ENCODE peak calls at places on chromosomes 12 and 14, in four cellular contexts. D is GM12878, E is HL-60, Z is K562. C is an unnamed sample.

GRCh38 chr14:50318031-50318626 is 6.0 kb downstream of the DMAC2L start:
- DNase-seq in D (no peak), E (no peak), Z (peak), C (no peak)

GRCh38 chr14:28407931-28408330 is 358.7 kb upstream of the FOXG1 start:
- DNase-seq in D (no peak), E (no peak), Z (no peak), C (no peak)

GRCh38 chr14:51554339-51554920 is 97.3 kb upstream of the FRMD6 start:
- DNase-seq in D (no peak), E (no peak), Z (no peak), C (no peak)

GRCh38 chr14:93800038-93800937 is 12.0 kb upstream of the PRIMA1 start:
- DNase-seq in D (no peak), E (no peak), Z (no peak), C (no peak)

GRCh38 chr12:56520025-56520810 is 1.4 kb upstream of the RBMS2 start:
- DNase-seq in D (no peak), E (no peak), Z (no peak), C (no peak)

GRCh38 chr14:43135877-43136411 is 1371.1 kb downstream of the FSCB start:
- DNase-seq in D (no peak), E (no peak), Z (no peak), C (no peak)

GRCh38 chr12:45343269-45344051 is 127.6 kb downstream of the ANO6 start:
- DNase-seq in D (no peak), E (no peak), Z (peak), C (no peak)

GRCh38 chr14:68947802-68948201 is 31.3 kb downstream of the ACTN1 start:
- DNase-seq in D (no peak), E (peak), Z (no peak), C (no peak)

GRCh38 chr14:23398348-23398747 is 9.7 kb downstream of the MYH6 start:
- DNase-seq in D (no peak), E (no peak), Z (no peak), C (no peak)

GRCh38 chr12:54522213-54522612 is 24.7 kb downstream of the NCKAP1L start:
- DNase-seq in D (no peak), E (no peak), Z (no peak), C (no peak)

GRCh38 chr12:58764100-58764953 is 156.0 kb downstream of the LRIG3 start:
- DNase-seq in D (no peak), E (no peak), Z (no peak), C (no peak)

GRCh38 chr12:71252473-71252872 is 94.7 kb upstream of the TSPAN8 start:
- DNase-seq in D (no peak), E (no peak), Z (no peak), C (no peak)

GRCh38 chr12:72102150-72102549 is 163.5 kb downstream of the TPH2 start:
- DNase-seq in D (no peak), E (no peak), Z (no peak), C (no peak)

GRCh38 chr14:27392153-27392552 is 794.3 kb upstream of the NOVA1 start:
- DNase-seq in D (no peak), E (no peak), Z (no peak), C (no peak)

GRCh38 chr12:58025431-58025830 is 84.1 kb downstream of the ATP23 start:
- DNase-seq in D (no peak), E (no peak), Z (no peak), C (no peak)

GRCh38 chr12:121400332-121401139 is 618 bp downstream of the RNF34 start:
- DNase-seq in D (peak), E (no peak), Z (peak), C (peak)

GRCh38 chr14:37018571-37019240 is 153.7 kb downstream of the SLC25A21 start:
- DNase-seq in D (no peak), E (no peak), Z (no peak), C (no peak)

GRCh38 chr12:48716493-48717251 is at the start of gene CCNT1:
- DNase-seq in D (peak), E (peak), Z (peak), C (peak)

GRCh38 chr12:93572712-93573551 is 457 bp downstream of the SOCS2 start:
- DNase-seq in D (no peak), E (no peak), Z (peak), C (peak)

GRCh38 chr12:121424632-121424992 is 24.7 kb downstream of the RNF34 start:
- DNase-seq in D (no peak), E (no peak), Z (no peak), C (no peak)

DNA sequence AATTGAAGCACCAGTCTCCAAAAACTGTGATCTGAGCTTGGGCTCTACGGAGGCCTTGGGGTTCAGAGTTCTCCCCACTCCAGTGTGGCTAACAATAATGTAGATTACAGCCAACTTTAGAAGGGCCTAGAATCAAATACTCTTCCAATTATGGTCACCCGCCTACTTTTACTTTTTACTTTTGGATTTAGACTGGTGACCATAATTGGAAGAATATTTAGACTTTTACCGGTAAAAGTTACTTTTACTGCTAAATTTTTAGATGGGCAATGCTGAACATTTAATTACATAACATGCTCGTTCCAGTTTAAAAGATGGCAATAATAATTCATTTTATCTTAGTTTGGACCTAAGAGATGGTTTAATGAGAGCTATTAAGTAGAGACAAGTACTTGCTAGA is 39.2 kb downstream of the PPTC7 start:
- DNase-seq in D (no peak), E (no peak), Z (no peak), C (no peak)
- TF ChIP-seq SPI1 in D (no peak), E (no peak), Z (no peak), C (no peak)

DNA sequence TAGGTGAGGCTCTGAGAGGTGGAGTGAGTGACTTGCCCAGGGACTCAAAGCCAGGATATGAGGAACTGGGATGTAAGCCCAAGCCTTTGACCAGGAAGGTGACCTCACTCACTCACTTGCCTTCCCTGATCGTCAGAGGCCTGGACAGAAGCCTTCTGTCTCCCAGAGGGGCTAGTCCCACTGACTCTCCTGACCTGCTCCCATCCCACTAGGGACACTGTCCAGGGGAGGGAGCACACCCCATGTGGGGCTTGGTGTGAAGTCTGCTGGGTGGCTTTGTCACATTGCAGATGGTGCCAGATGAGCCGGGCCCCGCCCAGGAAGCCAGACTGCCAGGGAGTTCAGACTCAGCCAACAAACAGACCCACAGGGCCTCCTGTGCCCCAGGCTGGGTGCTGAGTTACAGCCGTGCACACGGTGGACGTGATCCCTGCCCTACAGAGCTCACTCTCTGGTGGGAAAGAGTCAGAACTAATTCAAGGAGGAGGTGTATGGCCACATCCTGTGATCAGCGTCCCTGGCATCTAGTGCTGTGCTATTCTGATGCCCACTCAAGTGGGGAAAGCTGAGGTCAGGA is 28.3 kb downstream of the MMAB start:
- DNase-seq in D (no peak), E (no peak), Z (no peak), C (no peak)
- TF ChIP-seq SPI1 in D (no peak), E (no peak), Z (no peak), C (no peak)

GRCh38 chr14:64387232-64387737 is 868 bp upstream of the MTHFD1 start:
- DNase-seq in D (no peak), E (no peak), Z (peak), C (peak)

GRCh38 chr14:64388533-64389243 is 535 bp downstream of the MTHFD1 start:
- DNase-seq in D (no peak), E (no peak), Z (peak), C (no peak)

GRCh38 chr14:64391986-64392385 is 3.8 kb downstream of the MTHFD1 start:
- DNase-seq in D (no peak), E (no peak), Z (no peak), C (no peak)

GRCh38 chr14:64391113-64391725 is 3.1 kb downstream of the MTHFD1 start:
- DNase-seq in D (no peak), E (no peak), Z (peak), C (no peak)

DNA sequence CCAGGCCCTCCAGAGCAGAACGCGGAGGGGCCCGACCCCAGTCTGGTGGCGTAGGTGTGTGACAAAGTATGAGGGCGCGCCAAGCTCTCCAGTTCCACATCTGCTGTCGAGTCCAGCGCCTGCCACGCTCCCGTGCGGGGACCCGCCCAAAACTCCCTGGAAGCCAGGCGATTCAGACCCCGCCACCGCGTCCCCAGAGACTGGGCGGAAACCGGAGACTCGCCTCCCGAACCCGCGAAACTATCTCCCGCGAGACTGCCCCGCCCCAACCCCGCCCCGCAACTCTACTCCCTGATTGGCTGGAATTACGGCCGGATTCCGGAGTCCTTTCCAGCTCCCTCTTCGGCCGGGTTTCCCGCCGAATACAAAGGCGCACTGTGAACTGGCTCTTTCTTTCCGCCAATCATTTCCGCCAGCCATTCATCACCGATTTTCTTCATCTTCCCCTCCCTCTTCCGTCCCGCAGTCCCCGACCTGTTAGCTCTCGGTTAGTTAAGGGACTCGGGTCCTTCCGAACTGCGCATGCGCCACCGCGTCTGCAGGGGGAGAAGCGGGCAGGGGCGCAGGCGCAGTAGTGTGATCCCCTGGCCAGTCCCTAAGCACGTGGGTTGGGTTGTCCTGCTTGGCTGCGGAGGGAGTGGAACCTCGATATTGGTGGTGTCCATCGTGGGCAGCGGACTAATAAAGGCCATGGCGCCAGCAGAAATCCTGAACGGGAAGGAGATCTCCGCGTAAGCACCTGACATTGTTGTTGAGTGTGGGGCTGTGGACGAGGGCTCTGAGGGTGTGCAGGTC is at the start of gene MTHFD1:
- DNase-seq in D (peak), E (peak), Z (peak), C (peak)
- TF ChIP-seq SPI1 in D (no peak), E (no peak), Z (no peak), C (peak)

DNA sequence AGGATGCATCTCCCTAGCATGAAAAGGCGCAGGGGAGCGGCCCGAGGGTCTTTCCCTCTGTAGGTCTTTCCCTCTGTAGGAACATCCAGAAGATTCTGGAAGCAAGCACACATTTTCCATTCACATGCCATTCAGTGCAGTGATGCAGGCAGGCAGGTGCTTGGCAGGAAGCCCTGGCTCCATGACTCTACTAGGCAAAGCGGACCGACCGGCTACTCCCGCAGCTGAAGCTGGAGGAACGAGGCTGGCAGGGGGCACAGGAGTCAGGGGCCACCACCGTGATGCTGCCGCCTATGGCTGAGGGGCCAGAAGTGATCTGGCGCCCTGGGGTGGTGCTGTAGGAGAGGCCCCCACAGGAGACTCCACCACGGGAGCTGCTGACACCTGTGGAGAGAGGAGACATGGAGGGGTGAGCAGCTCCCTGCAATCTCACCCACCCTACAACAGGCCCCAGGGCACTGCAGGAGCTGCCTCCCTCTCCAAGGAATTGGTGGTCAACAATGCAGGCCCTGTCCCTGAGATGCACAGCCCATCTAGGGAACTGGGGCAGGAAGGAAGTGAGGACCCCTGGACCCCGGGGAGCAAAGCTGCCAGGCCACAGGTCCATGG is 6.5 kb downstream of the KRT85 start:
- DNase-seq in D (no peak), E (no peak), Z (no peak), C (no peak)
- TF ChIP-seq SPI1 in D (no peak), E (no peak), Z (no peak), C (no peak)

C was measured in GM12891.